ENCODE peak calls at places on chromosomes 12 and 14, in six cellular contexts. H, O, U, J, G and R are unnamed samples.

GRCh38 chr12:110636516-110636915 is 22.6 kb downstream of the TCTN1 start:
- DNase-seq in H (peak), O (no peak), U (no peak), J (no peak), G (no peak), R (no peak)

GRCh38 chr14:59009967-59010366 is 178.5 kb upstream of the DAAM1 start:
- DNase-seq in H (no peak), O (no peak), U (no peak), J (no peak), G (no peak), R (no peak)

GRCh38 chr14:88198441-88198840 is 124.6 kb downstream of the KCNK10 start:
- DNase-seq in H (no peak), O (no peak), U (no peak), J (no peak), G (no peak), R (no peak)

GRCh38 chr12:31672521-31672920 is 13.0 kb downstream of the ETFBKMT start:
- DNase-seq in H (no peak), O (no peak), U (no peak), J (no peak), G (no peak), R (no peak)

GRCh38 chr12:92118826-92119536 is 26.7 kb downstream of the BTG1 start:
- DNase-seq in H (no peak), O (no peak), U (no peak), J (no peak), G (no peak), R (no peak)

GRCh38 chr14:81591266-81591665 is 57.6 kb upstream of the SEL1L start:
- DNase-seq in H (no peak), O (no peak), U (no peak), J (no peak), G (no peak), R (no peak)

GRCh38 chr12:114274131-114274530 is 131.8 kb downstream of the TBX5 start:
- DNase-seq in H (no peak), O (no peak), U (no peak), J (no peak), G (no peak), R (no peak)

GRCh38 chr12:46218509-46219095 is 50.2 kb downstream of the SLC38A1 start:
- DNase-seq in H (no peak), O (no peak), U (no peak), J (no peak), G (no peak), R (no peak)

GRCh38 chr14:32202468-32202865 is 602 bp downstream of the RNU6-8 start:
- DNase-seq in H (peak), O (no peak), U (no peak), J (no peak), G (no peak), R (no peak)

GRCh38 chr14:77457115-77457521 is 283 bp downstream of the VIPAS39 start:
- DNase-seq in H (peak), O (no peak), U (no peak), J (no peak), G (peak), R (no peak)

GRCh38 chr14:92613008-92613658 is 99.6 kb downstream of the RIN3 start:
- DNase-seq in H (peak), O (peak), U (no peak), J (peak), G (peak), R (no peak)

GRCh38 chr14:103188691-103189480 is 65.6 kb downstream of the TNFAIP2 start:
- DNase-seq in H (no peak), O (peak), U (no peak), J (no peak), G (no peak), R (no peak)